ENCODE peak calls at places on chromosome 18, in six cellular contexts. L, S, Q, U, I and H are unnamed samples.

GRCh38 chr18:35811896-35812295 is 160.6 kb upstream of the RMP24 start:
- DNase-seq in L (no peak), S (no peak), Q (no peak), U (no peak), I (no peak), H (no peak)

GRCh38 chr18:57789105-57789504 is 14.0 kb downstream of the ATP8B1 start:
- DNase-seq in L (no peak), S (no peak), Q (no peak), U (no peak), I (no peak), H (no peak)

GRCh38 chr18:2302628-2303516 is 268.4 kb downstream of the METTL4 start:
- DNase-seq in L (no peak), S (no peak), Q (no peak), U (no peak), I (no peak), H (no peak)

GRCh38 chr18:46469186-46469915 is 187.7 kb downstream of the LOXHD1 start:
- DNase-seq in L (no peak), S (no peak), Q (no peak), U (no peak), I (no peak), H (no peak)

GRCh38 chr18:74804677-74805076 is 207.0 kb downstream of the ZNF407 start:
- DNase-seq in L (no peak), S (no peak), Q (no peak), U (no peak), I (no peak), H (no peak)

GRCh38 chr18:36419913-36420531 is 122.5 kb downstream of the FHOD3 start:
- DNase-seq in L (no peak), S (peak), Q (no peak), U (no peak), I (no peak), H (no peak)

GRCh38 chr18:8052237-8052701 is 485.2 kb downstream of the PTPRM start:
- DNase-seq in L (no peak), S (peak), Q (no peak), U (no peak), I (peak), H (no peak)

GRCh38 chr18:49944681-49945080 is 131.3 kb upstream of the ACAA2 start:
- DNase-seq in L (no peak), S (peak), Q (no peak), U (no peak), I (no peak), H (no peak)

GRCh38 chr18:59787998-59788875 is 91.0 kb upstream of the CCBE1 start:
- DNase-seq in L (no peak), S (no peak), Q (no peak), U (no peak), I (no peak), H (no peak)

GRCh38 chr18:35178260-35178659 is 62.6 kb upstream of the ZNF397 start:
- DNase-seq in L (no peak), S (no peak), Q (no peak), U (no peak), I (no peak), H (no peak)